ENCODE peak calls at places on chromosome 21, in nine cellular contexts. Y, B, F, L, N, T, K, I and Z are unnamed samples.

GRCh38 chr21:30625449-30625848 is 5.0 kb downstream of the KRTAP20-4 start:
- DNase-seq in L (no peak), T (no peak), Y (no peak), B (no peak), K (no peak), F (no peak), N (no peak), I (no peak), Z (no peak)

GRCh38 chr21:43919283-43919682 is 54.3 kb downstream of the AGPAT3 start:
- DNase-seq in T (no peak), B (no peak), L (no peak), I (no peak), N (no peak), K (no peak), Y (no peak), F (no peak), Z (no peak)

GRCh38 chr21:29829514-29830255 is 110.1 kb downstream of the GRIK1 start:
- DNase-seq in I (no peak), Y (no peak), L (no peak), N (no peak), F (no peak), T (no peak), K (no peak), B (no peak), Z (peak)

GRCh38 chr21:15062566-15062965 is 2.2 kb downstream of the NRIP1 start:
- DNase-seq in N (no peak), Y (no peak), I (no peak), F (no peak), T (no peak), L (no peak), B (no peak), K (no peak), Z (peak)

GRCh38 chr21:38352536-38353219 is 95.9 kb downstream of the KCNJ15 start:
- DNase-seq in B (peak), I (no peak), K (peak), N (peak), L (peak), T (peak), Y (no peak), F (peak), Z (peak)

GRCh38 chr21:16195476-16195875 is 465.7 kb downstream of the USP25 start:
- DNase-seq in I (no peak), T (no peak), L (no peak), N (no peak), K (no peak), B (no peak), Y (no peak), F (no peak), Z (peak)

GRCh38 chr21:34046917-34047316 is 26.5 kb upstream of the MRPS6 start:
- DNase-seq in Y (no peak), I (no peak), K (no peak), B (no peak), L (no peak), F (no peak), N (no peak), T (no peak), Z (no peak)

GRCh38 chr21:30813174-30813573 is at the start of gene KRTAP8-1:
- DNase-seq in B (no peak), F (no peak), T (no peak), N (no peak), L (no peak), K (no peak), I (no peak), Y (no peak), Z (no peak)

GRCh38 chr21:46182548-46183336 is 1.5 kb downstream of the SPATC1L start:
- DNase-seq in N (no peak), F (no peak), K (no peak), L (peak), T (peak), I (no peak), Y (peak), B (no peak), Z (no peak)
- TF ChIP-seq CTCF in N (no peak), F (no peak), K (no peak), L (no peak), T (no peak), I (no peak), Y (no peak), B (no peak), Z (no peak)

DNA sequence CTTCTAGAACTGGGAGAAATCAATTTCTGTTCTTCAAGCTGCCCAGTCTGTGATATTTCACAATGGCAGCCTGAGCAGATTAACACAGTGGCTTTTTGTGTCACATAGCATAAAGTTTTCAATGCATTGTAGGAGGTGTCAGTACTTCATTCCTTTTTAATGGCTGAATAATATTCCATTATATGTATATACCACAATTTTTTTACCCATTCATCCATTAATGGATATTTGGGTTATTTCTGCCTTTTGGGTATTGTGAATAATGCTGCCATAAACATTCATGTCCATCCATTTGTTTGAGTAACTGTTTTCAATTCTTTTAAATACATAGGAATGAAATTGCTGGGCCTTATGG is 191.5 kb downstream of the SETD4 start:
- DNase-seq in T (no peak), I (no peak), K (no peak), L (no peak), F (no peak), B (no peak), N (no peak), Y (no peak), Z (no peak)
- H3K4me3 ChIP-seq in T (no peak), I (no peak), K (no peak), L (no peak), F (no peak), B (no peak), N (no peak), Y (no peak), Z (no peak)

GRCh38 chr21:26844258-26845065 is 747 bp downstream of the ADAMTS1 start:
- DNase-seq in I (no peak), N (no peak), T (peak), K (peak), F (peak), B (peak), L (peak), Y (peak), Z (peak)

GRCh38 chr21:26847951-26848350 is 2.7 kb upstream of the ADAMTS1 start:
- DNase-seq in K (no peak), B (no peak), L (no peak), Y (no peak), F (no peak), T (no peak), I (no peak), N (no peak), Z (no peak)

GRCh38 chr21:26845750-26846035 is 484 bp upstream of the ADAMTS1 start:
- DNase-seq in I (no peak), K (no peak), F (no peak), T (no peak), Y (no peak), N (no peak), B (no peak), L (no peak), Z (no peak)

GRCh38 chr21:26845066-26845749 is at the start of gene ADAMTS1:
- DNase-seq in L (peak), F (peak), K (peak), T (peak), Y (peak), B (peak), N (peak), I (no peak), Z (peak)

GRCh38 chr21:26846036-26846931 is 1.1 kb upstream of the ADAMTS1 start:
- DNase-seq in Y (peak), L (peak), T (peak), N (peak), F (peak), B (peak), I (no peak), K (peak), Z (peak)
- TF ChIP-seq CTCF in Y (peak), L (peak), T (peak), N (peak), F (no peak), B (no peak), I (no peak), K (no peak), Z (peak)

DNA sequence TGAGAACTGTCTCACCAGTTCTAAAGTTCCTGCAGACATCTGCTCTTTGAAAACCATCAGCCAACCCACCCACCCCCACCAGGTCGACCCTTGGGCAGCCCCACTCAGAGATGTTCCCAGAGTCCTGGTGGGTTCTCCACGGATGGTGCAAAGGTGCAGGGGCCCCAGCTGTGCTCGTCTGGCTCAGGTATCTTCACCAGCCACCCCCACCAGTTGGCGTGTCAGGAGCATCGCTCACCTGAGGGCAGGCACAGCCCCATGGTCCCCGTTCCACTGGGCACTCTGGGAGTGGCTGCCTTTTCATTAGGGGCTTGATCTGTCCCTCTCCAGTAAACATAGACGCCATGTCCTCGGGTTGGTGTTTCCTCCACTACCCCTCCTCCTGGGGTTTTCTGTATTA is 70.5 kb downstream of the UMODL1 start:
- DNase-seq in L (no peak), T (no peak), Y (no peak), F (peak), K (no peak), I (no peak), N (no peak), B (no peak), Z (no peak)
- H3K4me3 ChIP-seq in L (no peak), T (no peak), Y (no peak), F (no peak), K (no peak), I (no peak), N (no peak), B (no peak), Z (no peak)

DNA sequence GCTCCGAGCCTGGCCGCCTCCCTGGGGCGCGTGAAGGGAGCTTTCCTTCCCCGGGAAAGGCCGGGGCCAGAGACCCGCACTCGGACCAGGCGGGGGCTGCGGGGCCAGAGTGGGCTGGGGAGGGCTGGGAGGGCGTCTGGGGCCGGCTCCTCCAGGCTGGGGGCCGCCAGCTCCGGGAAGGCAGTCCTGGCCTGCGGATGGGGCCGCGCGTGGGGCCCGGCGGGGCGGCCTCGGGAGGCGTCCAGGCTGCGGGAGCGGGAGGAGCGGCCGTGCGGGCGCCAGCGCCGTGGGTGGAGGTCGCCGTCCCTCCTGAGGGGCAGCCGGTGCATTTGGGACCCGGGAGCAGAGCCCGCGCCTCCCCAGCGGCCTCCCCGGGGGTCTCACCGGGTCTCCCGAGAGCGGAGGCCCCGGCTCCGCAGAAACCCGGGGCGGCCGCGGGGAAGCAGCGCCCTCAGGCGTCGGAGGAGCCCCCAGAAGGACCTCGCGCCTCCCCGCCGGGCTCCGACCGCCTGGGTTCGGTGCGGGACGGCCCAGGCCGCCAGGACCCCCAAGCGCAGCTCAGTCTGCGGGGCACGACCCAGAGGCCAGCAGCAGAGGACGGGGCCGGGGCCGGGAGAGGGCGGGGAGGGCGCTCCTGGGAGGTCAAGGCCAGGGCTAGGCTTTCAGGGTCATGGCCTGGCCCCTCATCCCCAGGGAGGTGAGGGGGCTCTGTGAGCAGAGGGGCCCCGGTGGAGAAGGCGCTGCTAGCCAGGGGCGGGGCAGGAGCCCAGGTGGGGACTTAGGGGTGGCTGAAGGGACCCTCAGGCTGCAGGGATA is 7.3 kb upstream of the SLX9 start:
- DNase-seq in Y (no peak), N (no peak), F (peak), B (peak), K (no peak), I (peak), T (peak), L (peak), Z (no peak)
- TF ChIP-seq CTCF in Y (peak), N (no peak), F (peak), B (peak), K (peak), I (peak), T (no peak), L (peak), Z (peak)

GRCh38 chr21:28639742-28640141 is 352.9 kb downstream of the LTN1 start:
- DNase-seq in N (no peak), B (no peak), Y (no peak), F (no peak), T (no peak), K (no peak), I (no peak), L (no peak), Z (no peak)
- H3K4me3 ChIP-seq in N (no peak), B (no peak), Y (no peak), F (no peak), T (no peak), K (no peak), I (no peak), L (no peak), Z (no peak)

DNA sequence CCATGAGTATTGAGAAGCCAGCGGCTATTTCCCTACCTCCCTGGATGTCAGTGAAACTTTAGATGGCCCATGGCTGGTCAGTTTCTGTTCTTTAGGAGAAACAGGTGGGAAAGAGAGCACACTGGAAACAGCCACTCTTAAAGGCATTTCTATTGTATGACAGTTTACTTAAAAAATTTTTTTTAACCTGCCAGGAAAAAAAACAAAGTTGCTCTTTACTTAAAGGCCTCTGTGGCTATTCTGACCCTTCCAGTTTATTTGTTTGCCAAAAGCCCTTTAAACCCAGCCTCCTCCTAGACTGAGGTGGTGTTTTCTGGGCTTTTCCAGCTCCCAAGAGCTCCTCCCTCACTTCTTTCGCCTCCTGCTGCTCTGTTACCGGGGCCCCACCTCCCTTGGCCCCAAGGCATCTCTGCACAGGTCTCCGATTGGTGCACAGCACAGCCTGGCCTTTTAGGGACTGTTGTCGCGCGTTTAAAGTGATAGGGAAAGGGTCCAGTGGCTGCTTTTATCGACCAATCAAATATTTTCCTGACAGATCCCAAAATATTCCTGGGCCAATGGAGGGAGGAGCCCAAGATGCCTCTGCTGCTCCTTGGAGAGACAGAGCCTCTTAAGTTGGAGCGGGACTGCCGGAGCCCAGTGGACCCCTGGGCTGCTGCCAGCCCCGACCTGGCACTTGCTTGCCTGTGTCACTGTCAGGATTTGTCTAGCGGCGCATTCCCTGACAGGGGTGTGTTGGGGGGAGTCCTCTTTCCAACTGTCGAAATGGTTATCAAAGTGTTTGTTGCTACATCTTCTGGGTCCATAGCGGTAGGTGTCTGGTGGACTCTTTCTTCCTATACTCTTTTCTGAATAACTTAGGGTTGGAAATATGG is at the start of gene SH3BGR:
- DNase-seq in B (peak), I (no peak), K (peak), L (peak), Y (peak), F (peak), N (no peak), T (peak), Z (no peak)
- TF ChIP-seq CTCF in B (no peak), I (no peak), K (no peak), L (no peak), Y (no peak), F (no peak), N (no peak), T (no peak), Z (no peak)

GRCh38 chr21:45408271-45408791 is 3.4 kb downstream of the COL18A1 start:
- DNase-seq in K (no peak), I (no peak), L (peak), B (no peak), Y (peak), T (no peak), F (peak), N (no peak), Z (no peak)

GRCh38 chr21:45410865-45411809 is 6.2 kb downstream of the COL18A1 start:
- DNase-seq in T (peak), Y (peak), I (no peak), F (no peak), K (no peak), B (peak), L (peak), N (no peak), Z (no peak)

GRCh38 chr21:45410151-45410864 is 5.3 kb downstream of the COL18A1 start:
- DNase-seq in F (no peak), L (peak), K (no peak), T (no peak), B (no peak), N (no peak), I (no peak), Y (peak), Z (no peak)

GRCh38 chr21:45408811-45409261 is 3.9 kb downstream of the COL18A1 start:
- DNase-seq in B (no peak), T (no peak), L (peak), F (peak), Y (peak), I (no peak), N (no peak), K (no peak), Z (no peak)

DNA sequence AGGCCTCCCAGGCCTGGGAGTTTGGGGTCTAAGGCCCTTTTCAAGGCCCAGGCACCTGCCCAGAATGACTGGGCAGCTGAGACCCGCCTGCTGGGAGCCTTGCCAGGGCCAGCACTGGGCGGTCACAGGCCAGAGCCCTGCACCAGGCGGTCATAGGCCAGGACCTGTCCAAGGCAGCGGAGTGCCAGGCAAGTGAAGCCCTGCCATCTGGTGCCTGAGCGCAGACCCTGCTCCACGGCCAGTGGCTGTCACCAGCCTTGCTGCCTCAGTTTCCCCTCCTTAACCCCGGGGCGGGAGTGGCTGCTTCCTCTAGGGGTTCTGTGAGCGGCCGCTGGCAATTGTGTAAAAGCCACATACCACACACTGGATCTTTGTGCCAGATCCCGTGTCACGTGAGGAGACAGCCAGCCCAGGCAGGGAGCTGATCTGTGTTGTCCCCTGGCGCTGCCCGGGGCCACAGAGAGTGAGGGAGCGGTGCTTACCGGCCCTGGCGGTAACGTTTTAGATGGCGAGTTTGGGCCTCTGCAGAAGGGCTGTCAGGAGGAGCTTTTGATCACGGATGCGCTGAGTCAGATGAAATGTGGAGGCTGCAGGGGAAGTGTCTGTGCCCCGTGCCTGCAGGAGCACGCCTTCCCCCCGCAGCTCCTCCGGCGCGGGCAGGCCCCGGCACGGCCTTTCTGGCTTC is 4.6 kb downstream of the COL18A1 start:
- DNase-seq in K (peak), F (no peak), N (no peak), I (no peak), Y (peak), T (no peak), B (no peak), L (peak), Z (no peak)
- H3K4me3 ChIP-seq in K (no peak), F (no peak), N (no peak), I (no peak), Y (no peak), T (no peak), B (no peak), L (peak), Z (no peak)